ENCODE peak calls at places on chromosomes 1 and 21, in eight cellular contexts. One of them, this sample, is unnamed.

GRCh38 chr1:84278905-84279304 is 22.6 kb upstream of the SAMD13 start:
- DNase-seq in heart left ventricle: no peak
- DNase-seq in ELF-1: no peak
- DNase-seq in left colon: no peak
- DNase-seq in NCI-H2081: no peak
- DNase-seq in left cardiac atrium: no peak
- DNase-seq in endothelial cell: no peak
- DNase-seq in MG63: no peak
- DNase-seq in this sample: no peak

GRCh38 chr1:228161866-228162265 is 3.7 kb upstream of the IBA57 start:
- DNase-seq in left cardiac atrium: no peak
- DNase-seq in heart left ventricle: peak
- DNase-seq in MG63: no peak
- DNase-seq in endothelial cell: no peak
- DNase-seq in ELF-1: no peak
- DNase-seq in left colon: no peak
- DNase-seq in NCI-H2081: no peak
- DNase-seq in this sample: no peak

GRCh38 chr21:33915368-33916199 is at the start of gene ATP5PO:
- DNase-seq in endothelial cell: peak
- DNase-seq in heart left ventricle: peak
- DNase-seq in NCI-H2081: peak
- DNase-seq in MG63: peak
- DNase-seq in ELF-1: peak
- DNase-seq in left colon: peak
- DNase-seq in left cardiac atrium: peak
- DNase-seq in this sample: peak

GRCh38 chr1:31815752-31816484 is at the start of gene SPOCD1:
- DNase-seq in endothelial cell: peak
- DNase-seq in left colon: peak
- DNase-seq in heart left ventricle: peak
- DNase-seq in MG63: peak
- DNase-seq in left cardiac atrium: peak
- DNase-seq in ELF-1: peak
- DNase-seq in NCI-H2081: peak
- DNase-seq in this sample: peak

GRCh38 chr1:18948048-18948912 is 8.2 kb downstream of the IFFO2 start:
- DNase-seq in left cardiac atrium: no peak
- DNase-seq in ELF-1: no peak
- DNase-seq in MG63: peak
- DNase-seq in heart left ventricle: no peak
- DNase-seq in NCI-H2081: no peak
- DNase-seq in left colon: peak
- DNase-seq in endothelial cell: no peak
- DNase-seq in this sample: no peak

GRCh38 chr1:20472121-20472520 is 13.9 kb downstream of the CAMK2N1 start:
- DNase-seq in heart left ventricle: no peak
- DNase-seq in left cardiac atrium: no peak
- DNase-seq in MG63: no peak
- DNase-seq in NCI-H2081: no peak
- DNase-seq in left colon: no peak
- DNase-seq in endothelial cell: no peak
- DNase-seq in ELF-1: no peak
- DNase-seq in this sample: no peak

GRCh38 chr1:33045814-33046213 is 9.1 kb upstream of the AK2 start:
- DNase-seq in endothelial cell: no peak
- DNase-seq in MG63: no peak
- DNase-seq in ELF-1: no peak
- DNase-seq in left colon: no peak
- DNase-seq in left cardiac atrium: no peak
- DNase-seq in NCI-H2081: no peak
- DNase-seq in heart left ventricle: no peak
- DNase-seq in this sample: no peak

GRCh38 chr1:18480315-18481189 is at the start of gene KLHDC7A:
- DNase-seq in endothelial cell: peak
- DNase-seq in ELF-1: peak
- DNase-seq in NCI-H2081: no peak
- DNase-seq in left cardiac atrium: no peak
- DNase-seq in MG63: peak
- DNase-seq in heart left ventricle: no peak
- DNase-seq in left colon: peak
- DNase-seq in this sample: peak

GRCh38 chr1:84939151-84939550 is 46.1 kb upstream of the LPAR3 start:
- DNase-seq in endothelial cell: no peak
- DNase-seq in left colon: no peak
- DNase-seq in left cardiac atrium: no peak
- DNase-seq in ELF-1: no peak
- DNase-seq in NCI-H2081: no peak
- DNase-seq in MG63: no peak
- DNase-seq in heart left ventricle: no peak
- DNase-seq in this sample: no peak

GRCh38 chr1:41492341-41492848 is 7.9 kb upstream of the EDN2 start:
- DNase-seq in MG63: peak
- DNase-seq in heart left ventricle: peak
- DNase-seq in left colon: no peak
- DNase-seq in left cardiac atrium: no peak
- DNase-seq in NCI-H2081: no peak
- DNase-seq in ELF-1: peak
- DNase-seq in endothelial cell: peak
- DNase-seq in this sample: peak

GRCh38 chr1:67429528-67430357 is 459 bp downstream of the SERBP1 start:
- DNase-seq in endothelial cell: peak
- DNase-seq in heart left ventricle: peak
- DNase-seq in left colon: peak
- DNase-seq in ELF-1: peak
- DNase-seq in NCI-H2081: no peak
- DNase-seq in left cardiac atrium: peak
- DNase-seq in MG63: peak
- DNase-seq in this sample: peak

GRCh38 chr1:235643837-235644692 is 5.5 kb downstream of the GNG4 start:
- DNase-seq in endothelial cell: no peak
- DNase-seq in NCI-H2081: no peak
- DNase-seq in heart left ventricle: no peak
- DNase-seq in left cardiac atrium: no peak
- DNase-seq in MG63: no peak
- DNase-seq in ELF-1: no peak
- DNase-seq in left colon: no peak
- DNase-seq in this sample: no peak

GRCh38 chr21:38688068-38688467 is 117.7 kb upstream of the ETS2 start:
- DNase-seq in NCI-H2081: peak
- DNase-seq in ELF-1: no peak
- DNase-seq in heart left ventricle: no peak
- DNase-seq in MG63: no peak
- DNase-seq in endothelial cell: no peak
- DNase-seq in left cardiac atrium: no peak
- DNase-seq in left colon: no peak
- DNase-seq in this sample: no peak

GRCh38 chr1:29310616-29311180 is 74.4 kb downstream of the PTPRU start:
- DNase-seq in left cardiac atrium: no peak
- DNase-seq in heart left ventricle: no peak
- DNase-seq in ELF-1: no peak
- DNase-seq in NCI-H2081: no peak
- DNase-seq in endothelial cell: no peak
- DNase-seq in left colon: no peak
- DNase-seq in MG63: no peak
- DNase-seq in this sample: no peak

GRCh38 chr1:13808729-13809131 is 108.7 kb downstream of the PRDM2 start:
- DNase-seq in ELF-1: no peak
- DNase-seq in heart left ventricle: peak
- DNase-seq in endothelial cell: no peak
- DNase-seq in left colon: no peak
- DNase-seq in MG63: peak
- DNase-seq in NCI-H2081: no peak
- DNase-seq in left cardiac atrium: peak
- DNase-seq in this sample: no peak

GRCh38 chr21:20802201-20802600 is 196.0 kb upstream of the NCAM2 start:
- DNase-seq in heart left ventricle: no peak
- DNase-seq in NCI-H2081: no peak
- DNase-seq in ELF-1: no peak
- DNase-seq in endothelial cell: no peak
- DNase-seq in left cardiac atrium: no peak
- DNase-seq in left colon: no peak
- DNase-seq in MG63: no peak
- DNase-seq in this sample: no peak

GRCh38 chr21:28135646-28136045 is 857.0 kb downstream of the LTN1 start:
- DNase-seq in ELF-1: no peak
- DNase-seq in endothelial cell: no peak
- DNase-seq in NCI-H2081: no peak
- DNase-seq in heart left ventricle: no peak
- DNase-seq in MG63: no peak
- DNase-seq in left cardiac atrium: no peak
- DNase-seq in left colon: no peak
- DNase-seq in this sample: no peak

GRCh38 chr1:203643213-203644045 is 16.8 kb downstream of the ATP2B4 start:
- DNase-seq in left cardiac atrium: no peak
- DNase-seq in endothelial cell: no peak
- DNase-seq in MG63: peak
- DNase-seq in NCI-H2081: no peak
- DNase-seq in left colon: no peak
- DNase-seq in heart left ventricle: no peak
- DNase-seq in ELF-1: no peak
- DNase-seq in this sample: no peak

GRCh38 chr1:57719274-57719673 is 295.4 kb upstream of the DAB1 start:
- DNase-seq in left cardiac atrium: no peak
- DNase-seq in NCI-H2081: no peak
- DNase-seq in left colon: no peak
- DNase-seq in heart left ventricle: no peak
- DNase-seq in MG63: no peak
- DNase-seq in endothelial cell: no peak
- DNase-seq in ELF-1: no peak
- DNase-seq in this sample: no peak

GRCh38 chr1:182955596-182956588 is 2.9 kb upstream of the SHCBP1L start:
- DNase-seq in heart left ventricle: no peak
- DNase-seq in ELF-1: no peak
- DNase-seq in left cardiac atrium: no peak
- DNase-seq in NCI-H2081: no peak
- DNase-seq in left colon: no peak
- DNase-seq in endothelial cell: no peak
- DNase-seq in MG63: peak
- DNase-seq in this sample: no peak

GRCh38 chr1:150720098-150720497 is 597 bp downstream of the HORMAD1 start:
- DNase-seq in MG63: no peak
- DNase-seq in heart left ventricle: no peak
- DNase-seq in endothelial cell: no peak
- DNase-seq in left colon: no peak
- DNase-seq in NCI-H2081: no peak
- DNase-seq in ELF-1: no peak
- DNase-seq in left cardiac atrium: no peak
- DNase-seq in this sample: no peak

GRCh38 chr1:156067262-156067661 is 6.3 kb downstream of the RAB25 start:
- DNase-seq in left cardiac atrium: no peak
- DNase-seq in MG63: no peak
- DNase-seq in ELF-1: no peak
- DNase-seq in left colon: no peak
- DNase-seq in heart left ventricle: peak
- DNase-seq in endothelial cell: no peak
- DNase-seq in NCI-H2081: no peak
- DNase-seq in this sample: no peak

GRCh38 chr1:26156285-26157038 is 2.4 kb upstream of the FAM110D start:
- DNase-seq in heart left ventricle: no peak
- DNase-seq in MG63: no peak
- DNase-seq in left cardiac atrium: peak
- DNase-seq in NCI-H2081: no peak
- DNase-seq in ELF-1: peak
- DNase-seq in left colon: no peak
- DNase-seq in endothelial cell: peak
- DNase-seq in this sample: peak

GRCh38 chr1:161226759-161227158 is 899 bp downstream of the TOMM40L start:
- DNase-seq in heart left ventricle: no peak
- DNase-seq in MG63: no peak
- DNase-seq in endothelial cell: no peak
- DNase-seq in left colon: no peak
- DNase-seq in ELF-1: no peak
- DNase-seq in left cardiac atrium: no peak
- DNase-seq in NCI-H2081: peak
- DNase-seq in this sample: no peak

This sample was measured in endodermal cell.